ENCODE peak calls at places on chromosomes 6 and 20, in seven cellular contexts. F is lower lobe of right lung, X is ovary, W is PC-3, Y is astrocyte of the spinal cord, H is lung microvascular endothelial cell, C is fibroblast of mammary gland. S is an unnamed sample.

GRCh38 chr6:80767808-80768207 is 661.3 kb downstream of the BCKDHB start:
- DNase-seq in C (peak; percentile 95), X (no peak), Y (peak; percentile 84), H (peak; percentile 41), F (no peak), W (peak; percentile 75), S (no peak)

GRCh38 chr6:138692058-138692977 is 81.3 kb upstream of the CCDC28A start:
- DNase-seq in C (peak; percentile 37), Y (peak; percentile 65), F (peak; percentile 81), W (peak; percentile 56), H (peak; percentile 76), X (peak; percentile 57), S (no peak)

GRCh38 chr6:153312633-153313032 is 181.6 kb upstream of the RGS17 start:
- DNase-seq in Y (peak; percentile 75), W (peak; percentile 69), F (peak; percentile 80), X (no peak), C (peak; percentile 73), H (peak; percentile 76), S (peak; percentile 1)

GRCh38 chr6:25903467-25904099 is 26.9 kb downstream of the SLC17A2 start:
- DNase-seq in H (no peak), W (no peak), C (no peak), Y (no peak), X (no peak), F (no peak), S (no peak)

GRCh38 chr6:13559251-13559650 is 15.2 kb upstream of the SIRT5 start:
- DNase-seq in Y (no peak), H (no peak), C (no peak), F (no peak), W (peak; percentile 16), X (no peak), S (no peak)

GRCh38 chr20:49868538-49868937 is 46.8 kb downstream of the SPATA2 start:
- DNase-seq in C (no peak), H (no peak), X (no peak), F (no peak), W (no peak), Y (no peak), S (no peak)

GRCh38 chr6:112881828-112882227 is 534.7 kb downstream of the RFPL4B start:
- DNase-seq in H (no peak), W (no peak), C (peak; percentile 42), Y (no peak), F (no peak), X (no peak), S (no peak)

GRCh38 chr6:131213501-131213990 is 78.3 kb downstream of the AKAP7 start:
- DNase-seq in F (no peak), H (peak; percentile 25), Y (peak; percentile 89), W (no peak), X (no peak), C (peak; percentile 60), S (no peak)

GRCh38 chr6:165962361-165962760 is 205.3 kb downstream of the TBXT start:
- DNase-seq in X (no peak), Y (no peak), C (no peak), F (no peak), H (no peak), W (no peak), S (no peak)

GRCh38 chr6:8557019-8557748 is 121.8 kb upstream of the SLC35B3 start:
- DNase-seq in X (no peak), H (no peak), W (no peak), C (no peak), Y (no peak), F (no peak), S (no peak)

GRCh38 chr20:32510120-32510600 is 75.0 kb downstream of the NOL4L start:
- DNase-seq in X (no peak), W (no peak), H (no peak), C (no peak), F (no peak), Y (no peak), S (no peak)

GRCh38 chr6:157069585-157069984 is 253.7 kb downstream of the TMEM242 start:
- DNase-seq in C (no peak), W (no peak), Y (no peak), X (no peak), F (no peak), H (no peak), S (no peak)

GRCh38 chr6:101011165-101011564 is 130.0 kb upstream of the ASCC3 start:
- DNase-seq in F (no peak), H (no peak), C (no peak), Y (no peak), X (no peak), W (peak; percentile 74), S (no peak)

GRCh38 chr20:34947336-34947735 is 8.3 kb downstream of the GSS start:
- DNase-seq in W (no peak), F (no peak), X (no peak), C (no peak), Y (no peak), H (no peak), S (no peak)

GRCh38 chr6:36858407-36858981 is 16.1 kb downstream of the PPIL1 start:
- DNase-seq in Y (peak; percentile 47), X (peak; percentile 71), F (no peak), H (no peak), C (peak; percentile 66), W (no peak), S (no peak)

GRCh38 chr20:59087829-59088433 is 45.3 kb upstream of the PRELID3B start:
- DNase-seq in W (peak; percentile 90), X (peak; percentile 66), F (peak; percentile 88), Y (peak; percentile 50), C (peak; percentile 65), H (peak; percentile 68), S (peak; percentile 11)